ENCODE peak calls at places on chromosomes 6 and 20, in nine cellular contexts. I is astrocyte, Z is sigmoid colon, B is neural progenitor cell, O is osteoblast, H is activated B cell treated with CpG ODN at 0.5 μM for 24 hours, T is heart left ventricle, C is Caco-2, R is psoas muscle. Q is an unnamed sample.

GRCh38 chr20:7196481-7196880 is 429.0 kb downstream of the BMP2 start:
- DNase-seq in T (no peak), R (no peak), B (no peak), C (no peak), H (no peak), I (peak; percentile 69), Z (no peak), O (no peak), Q (no peak)

GRCh38 chr20:62952373-62953166 is at the start of gene SLC17A9:
- DNase-seq in B (peak; percentile 79), R (peak; percentile 74), H (peak; percentile 76), C (peak; percentile 96), O (peak; percentile 94), I (peak; percentile 10), T (peak; percentile 59), Z (peak; percentile 87), Q (no peak)

GRCh38 chr6:156686429-156686939 is 90.7 kb upstream of the ARID1B start:
- DNase-seq in B (peak; percentile 80), C (peak; percentile 47), R (no peak), T (no peak), I (peak; percentile 55), O (no peak), Z (peak; percentile 66), H (no peak), Q (no peak)

GRCh38 chr6:155861821-155862220 is 406.2 kb upstream of the NOX3 start:
- DNase-seq in H (no peak), O (no peak), B (no peak), Z (no peak), C (no peak), T (no peak), R (no peak), I (no peak), Q (no peak)

GRCh38 chr20:37669062-37669772 is 24.6 kb upstream of the CTNNBL1 start:
- DNase-seq in B (peak; percentile 25), H (no peak), T (no peak), C (no peak), Z (no peak), I (no peak), O (no peak), R (no peak), Q (no peak)

GRCh38 chr20:3995067-3995748 is 20.1 kb downstream of the RNF24 start:
- DNase-seq in B (no peak), R (no peak), Z (no peak), I (peak; percentile 73), T (no peak), H (no peak), O (no peak), C (no peak), Q (no peak)

GRCh38 chr6:90195094-90195793 is 101.4 kb downstream of the BACH2 start:
- DNase-seq in H (no peak), O (no peak), R (no peak), T (no peak), C (no peak), Z (no peak), I (no peak), B (no peak), Q (no peak)

GRCh38 chr6:83827050-83827449 is 26.1 kb upstream of the RIPPLY2 start:
- DNase-seq in I (no peak), T (no peak), C (no peak), H (no peak), Z (no peak), B (peak; percentile 6), R (no peak), O (no peak), Q (no peak)

GRCh38 chr20:35368616-35369423 is 43.0 kb downstream of the UQCC1 start:
- DNase-seq in R (peak; percentile 54), I (no peak), T (peak; percentile 38), O (no peak), H (no peak), C (no peak), Z (no peak), B (peak; percentile 36), Q (no peak)

GRCh38 chr6:107832146-107833056 is 8.3 kb upstream of the SCML4 start:
- DNase-seq in I (no peak), B (no peak), H (no peak), Z (no peak), T (no peak), O (no peak), C (no peak), R (no peak), Q (no peak)

DNA sequence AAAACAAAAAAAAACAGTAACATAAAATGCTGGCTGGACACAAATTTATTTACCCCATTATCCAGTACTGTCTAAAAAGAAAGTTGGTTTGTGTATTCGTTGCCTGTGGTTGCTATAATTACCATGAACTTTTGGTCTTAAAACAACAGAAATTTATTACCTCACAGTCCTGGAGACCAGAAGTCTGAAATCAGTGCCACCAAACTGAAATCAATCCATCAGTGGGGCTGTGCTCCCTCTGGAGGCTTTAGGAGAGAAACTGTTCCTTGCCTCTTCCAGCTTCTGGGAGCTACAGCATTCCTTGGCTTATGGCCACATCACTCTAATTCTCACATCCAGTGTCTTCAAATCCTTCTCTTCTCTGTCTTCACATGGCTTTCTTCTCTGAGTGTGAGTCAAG is 79.4 kb downstream of the SNX5 start:
- DNase-seq in R (no peak), C (no peak), H (no peak), T (no peak), Z (no peak), B (no peak), I (peak; percentile 20), O (peak; percentile 29), Q (no peak)
- TF ChIP-seq CTCF in R (no peak), C (no peak), H (no peak), T (no peak), Z (no peak), B (no peak), I (no peak), O (peak; percentile 29), Q (no peak)

DNA sequence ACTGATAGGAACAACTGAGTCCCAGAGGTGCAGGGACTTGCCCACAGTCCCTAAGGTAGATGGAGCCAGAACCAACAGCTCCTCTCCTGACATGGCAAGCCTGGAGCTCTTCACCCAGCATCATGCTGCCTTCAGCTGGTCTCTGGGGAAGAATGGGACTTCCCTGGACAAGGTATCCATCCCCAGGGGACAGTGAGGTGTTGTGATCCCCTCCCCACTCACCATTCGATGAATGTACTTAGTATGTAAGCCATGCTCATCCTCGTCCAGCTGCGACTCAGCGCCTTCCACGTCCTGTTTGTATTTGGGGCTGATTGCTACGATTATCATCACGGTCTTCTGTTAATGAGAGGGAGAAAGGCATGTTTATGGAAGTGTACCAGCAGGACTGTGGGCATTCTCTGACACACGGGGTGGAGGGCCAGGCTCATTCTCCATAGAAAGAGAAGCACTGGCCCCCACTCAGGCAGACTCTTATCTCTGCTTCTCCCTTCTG is 39.4 kb downstream of the TRAF3IP2 start:
- DNase-seq in O (no peak), B (no peak), R (no peak), I (no peak), C (no peak), H (no peak), Z (no peak), T (no peak), Q (no peak)
- TF ChIP-seq CTCF in O (no peak), B (no peak), R (no peak), I (no peak), C (no peak), H (no peak), Z (no peak), T (no peak), Q (no peak)

DNA sequence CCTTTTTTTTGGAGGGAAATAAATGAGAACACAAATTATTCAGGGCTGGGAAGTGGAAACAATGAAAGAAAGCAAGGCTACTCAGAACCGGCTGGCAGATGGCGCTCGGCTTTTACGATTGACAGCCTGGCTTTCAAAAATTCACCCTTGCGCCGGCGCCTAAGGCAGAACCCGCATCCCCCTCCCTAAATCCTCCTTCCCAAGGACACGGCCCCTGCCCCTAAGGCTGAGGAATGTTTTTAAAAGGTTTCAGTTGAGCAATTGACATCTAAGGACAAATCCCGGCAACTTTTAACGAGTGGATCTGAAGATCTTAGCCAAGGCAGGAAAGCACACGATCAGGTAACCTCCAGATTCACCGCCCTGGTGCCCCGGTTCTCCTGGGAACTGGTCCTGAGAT is 16.3 kb downstream of the GNAS start:
- DNase-seq in C (peak; percentile 68), R (no peak), O (no peak), H (no peak), Z (no peak), I (no peak), T (no peak), B (peak; percentile 77), Q (no peak)
- TF ChIP-seq CTCF in C (peak; percentile 40), R (peak; percentile 33), O (no peak), H (no peak), Z (no peak), I (peak; percentile 22), T (no peak), B (peak; percentile 64), Q (peak; percentile 63)

GRCh38 chr6:44072452-44072958 is 54.7 kb downstream of the MRPL14 start:
- DNase-seq in O (peak; percentile 72), T (no peak), R (no peak), I (no peak), H (no peak), B (no peak), Z (no peak), C (no peak), Q (no peak)

GRCh38 chr6:44074383-44075136 is 52.7 kb downstream of the MRPL14 start:
- DNase-seq in I (peak; percentile 55), Z (peak; percentile 87), C (peak; percentile 65), R (peak; percentile 75), T (peak; percentile 78), H (peak; percentile 56), O (peak; percentile 100), B (peak; percentile 88), Q (peak; percentile 83)

GRCh38 chr6:44075137-44076015 is 51.9 kb downstream of the MRPL14 start:
- DNase-seq in B (no peak), T (no peak), O (peak; percentile 92), H (no peak), R (no peak), I (no peak), Z (no peak), C (no peak), Q (no peak)

GRCh38 chr6:44072959-44073611 is 54.2 kb downstream of the MRPL14 start:
- DNase-seq in I (peak; percentile 57), R (peak; percentile 85), T (peak; percentile 86), B (peak; percentile 97), O (peak; percentile 99), H (peak; percentile 49), Z (peak; percentile 90), C (peak; percentile 83), Q (peak; percentile 94)

DNA sequence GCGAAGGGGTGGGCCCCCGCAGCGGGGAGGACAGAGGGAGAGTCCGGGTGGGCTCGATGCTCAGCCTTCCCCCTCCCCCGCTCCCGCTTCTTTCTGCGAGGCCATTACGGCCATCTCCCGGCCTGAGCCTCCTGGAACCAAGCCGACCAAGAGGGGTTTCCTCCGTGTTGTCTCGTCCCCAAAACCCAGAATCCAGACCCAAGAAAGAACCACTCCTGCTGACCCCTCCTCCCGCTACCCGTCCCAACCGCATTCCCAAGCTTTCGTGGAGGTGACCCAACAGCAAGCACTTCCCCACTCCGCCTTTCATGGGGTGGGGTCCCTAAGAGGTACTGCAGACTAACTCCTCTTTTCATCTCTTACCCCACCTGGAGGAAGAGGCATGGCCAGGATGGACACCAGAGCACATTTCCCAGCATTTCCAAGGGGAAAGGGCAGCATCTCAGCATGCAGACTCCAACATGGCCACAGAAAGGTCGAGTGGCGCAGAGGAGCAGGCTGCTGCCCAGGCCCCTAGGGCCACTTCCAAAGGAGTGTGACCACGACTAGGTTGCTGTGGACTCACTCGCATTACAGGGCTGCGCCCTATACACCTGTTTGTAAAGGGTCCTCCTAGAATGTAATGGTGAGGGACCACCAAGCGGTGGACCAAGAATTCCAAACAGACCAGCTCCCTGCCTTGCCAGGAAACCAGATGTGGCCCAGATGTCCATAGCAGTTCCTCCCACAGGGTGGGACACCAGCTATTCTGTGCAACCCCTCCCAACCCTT is 53.5 kb downstream of the MRPL14 start:
- DNase-seq in H (no peak), R (no peak), B (no peak), I (no peak), T (no peak), O (peak; percentile 91), Z (peak; percentile 75), C (peak; percentile 50), Q (peak; percentile 50)
- TF ChIP-seq CTCF in H (no peak), R (peak; percentile 14), B (no peak), I (no peak), T (no peak), O (no peak), Z (no peak), C (peak; percentile 13), Q (no peak)